ENCODE peak calls at places on chromosome 10, in six cellular contexts. A, C, I, E, J and W are unnamed samples.

GRCh38 chr10:33412261-33413092 is 78.0 kb upstream of the NRP1 start:
- DNase-seq in J (peak; percentile 93), I (peak; percentile 91), E (no peak), A (peak; percentile 67), C (no peak), W (peak; percentile 94)

GRCh38 chr10:84946984-84947383 is 618.6 kb downstream of the CCSER2 start:
- DNase-seq in J (no peak), I (no peak), C (no peak), E (no peak), A (no peak), W (no peak)

GRCh38 chr10:131424053-131424452 is 112.5 kb upstream of the TCERG1L start:
- DNase-seq in A (peak; percentile 34), C (no peak), E (no peak), J (no peak), I (no peak), W (no peak)

GRCh38 chr10:131998845-131999681 is 17.3 kb upstream of the BNIP3 start:
- DNase-seq in C (no peak), A (no peak), E (no peak), J (no peak), I (no peak), W (no peak)

GRCh38 chr10:49062229-49062628 is 53.1 kb downstream of the VSTM4 start:
- DNase-seq in I (no peak), C (no peak), A (no peak), E (no peak), J (no peak), W (no peak)

GRCh38 chr10:100864981-100865380 is 47.8 kb upstream of the SLF2 start:
- DNase-seq in A (no peak), I (no peak), C (no peak), E (no peak), J (no peak), W (no peak)

GRCh38 chr10:103661951-103662405 is 168.5 kb downstream of the NEURL1 start:
- DNase-seq in I (no peak), C (no peak), E (no peak), J (no peak), A (no peak), W (no peak)

GRCh38 chr10:103911021-103911459 is 6.9 kb downstream of the STN1 start:
- DNase-seq in C (no peak), A (no peak), I (no peak), E (no peak), J (no peak), W (no peak)

GRCh38 chr10:96431211-96431970 is 72.6 kb upstream of the OPALIN start:
- DNase-seq in A (no peak), E (no peak), I (no peak), J (no peak), C (no peak), W (no peak)

GRCh38 chr10:55550241-55550640 is 749.2 kb upstream of the PCDH15 start:
- DNase-seq in I (no peak), C (no peak), J (peak; percentile 21), A (no peak), E (no peak), W (no peak)

GRCh38 chr10:24310104-24310503 is 101.2 kb downstream of the KIAA1217 start:
- DNase-seq in I (no peak), J (peak; percentile 11), A (no peak), E (no peak), C (no peak), W (peak; percentile 18)
- TF ChIP-seq CTCF in I (no peak), J (no peak), A (no peak), E (no peak), C (no peak), W (no peak)

GRCh38 chr10:112953760-112954159 is 3.7 kb downstream of the TCF7L2 start:
- DNase-seq in C (no peak), I (peak; percentile 49), A (no peak), E (no peak), J (peak; percentile 66), W (peak; percentile 79)

GRCh38 chr10:112952282-112952991 is 2.4 kb downstream of the TCF7L2 start:
- DNase-seq in C (peak; percentile 8), J (peak; percentile 38), E (peak; percentile 16), I (no peak), A (peak; percentile 71), W (peak; percentile 38)

GRCh38 chr10:112951349-112952281 is 1.6 kb downstream of the TCF7L2 start:
- DNase-seq in I (peak; percentile 66), C (peak; percentile 44), J (peak; percentile 87), E (peak; percentile 56), A (peak; percentile 86), W (peak; percentile 84)

GRCh38 chr10:112954974-112955735 is 5.1 kb downstream of the TCF7L2 start:
- DNase-seq in J (no peak), E (no peak), A (no peak), C (no peak), I (no peak), W (no peak)

GRCh38 chr10:112953075-112953501 is 3.0 kb downstream of the TCF7L2 start:
- DNase-seq in E (peak; percentile 40), C (peak; percentile 11), J (peak; percentile 47), A (no peak), I (no peak), W (peak; percentile 53)
- H3K4me3 ChIP-seq in E (peak overlapping the region; percentile 92), C (peak overlapping the region; percentile 96), J (peak overlapping the region; percentile 93), A (peak overlapping the region; percentile 84), I (peak overlapping the region; percentile 73), W (peak overlapping the region; percentile 81)

GRCh38 chr10:124376411-124376810 is 42.3 kb downstream of the OAT start:
- DNase-seq in C (no peak), A (peak; percentile 46), I (no peak), E (no peak), J (no peak), W (no peak)
- TF ChIP-seq CTCF in C (no peak), A (no peak), I (no peak), E (no peak), J (no peak), W (no peak)

DNA sequence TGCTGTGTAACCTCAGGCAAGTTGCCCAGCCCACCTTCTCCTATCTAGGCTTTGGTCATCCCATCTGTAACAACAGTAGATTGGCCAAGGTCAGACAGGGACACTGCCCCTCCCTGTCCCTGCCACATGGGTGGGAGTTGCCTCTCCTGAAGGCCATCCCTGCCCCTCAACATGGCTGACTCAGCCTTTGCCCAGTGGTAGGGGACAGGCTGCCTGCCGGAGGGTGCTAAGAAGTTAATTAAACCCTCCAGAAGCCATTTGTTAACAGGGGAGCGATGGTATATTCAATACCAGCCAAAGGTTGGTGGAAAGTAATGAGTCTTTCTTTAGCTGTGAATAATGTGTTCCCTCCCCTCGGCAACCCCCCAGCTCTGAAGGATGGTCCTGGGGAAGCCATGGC is 149.9 kb upstream of the PCBD1 start:
- DNase-seq in C (no peak), A (no peak), E (no peak), J (no peak), I (no peak), W (no peak)
- H3K4me3 ChIP-seq in C (no peak overlapping the region), A (no peak overlapping the region), E (no peak overlapping the region), J (no peak overlapping the region), I (no peak overlapping the region), W (no peak overlapping the region)

GRCh38 chr10:109126016-109126415 is 797.3 kb downstream of the XPNPEP1 start:
- DNase-seq in E (no peak), A (no peak), C (no peak), I (no peak), J (no peak), W (no peak)
- TF ChIP-seq CTCF in E (peak; percentile 44), A (no peak), C (no peak), I (no peak), J (no peak), W (no peak)

GRCh38 chr10:69123747-69124557 is at the start of gene VPS26A:
- DNase-seq in E (peak; percentile 99), A (peak; percentile 100), J (peak; percentile 98), C (peak; percentile 100), I (peak; percentile 98), W (peak; percentile 96)

GRCh38 chr10:69124558-69125121 is 662 bp downstream of the VPS26A start:
- DNase-seq in A (peak; percentile 68), C (peak; percentile 50), I (peak; percentile 50), J (peak; percentile 67), E (peak; percentile 15), W (peak; percentile 62)

GRCh38 chr10:69123306-69123746 is 652 bp upstream of the VPS26A start:
- DNase-seq in C (no peak), A (no peak), I (peak; percentile 57), E (peak; percentile 57), J (peak; percentile 75), W (peak; percentile 72)

GRCh38 chr10:69130251-69130650 is 6.3 kb downstream of the VPS26A start:
- DNase-seq in I (no peak), C (no peak), J (peak; percentile 11), A (no peak), E (no peak), W (peak; percentile 19)

GRCh38 chr10:69125554-69125953 is 1.6 kb downstream of the VPS26A start:
- DNase-seq in E (no peak), I (no peak), C (no peak), A (no peak), J (no peak), W (no peak)
- H3K4me3 ChIP-seq in E (peak overlapping the region; percentile 74), I (peak overlapping the region; percentile 75), C (peak overlapping the region; percentile 61), A (peak overlapping the region; percentile 94), J (peak overlapping the region; percentile 95), W (peak overlapping the region; percentile 86)

GRCh38 chr10:22368402-22368801 is 23.1 kb downstream of the SPAG6 start:
- DNase-seq in C (no peak), J (no peak), E (no peak), I (no peak), A (no peak), W (no peak)

GRCh38 chr10:22365644-22366565 is 20.6 kb downstream of the SPAG6 start:
- DNase-seq in J (no peak), A (no peak), I (peak; percentile 7), C (no peak), E (no peak), W (peak; percentile 33)

GRCh38 chr10:22367471-22367870 is 22.2 kb downstream of the SPAG6 start:
- DNase-seq in E (no peak), I (no peak), J (no peak), C (no peak), A (no peak), W (no peak)

GRCh38 chr10:22365233-22365632 is 19.9 kb downstream of the SPAG6 start:
- DNase-seq in A (no peak), E (no peak), I (no peak), C (no peak), J (no peak), W (no peak)

GRCh38 chr10:22366771-22367170 is 21.5 kb downstream of the SPAG6 start:
- DNase-seq in C (no peak), E (no peak), A (no peak), I (no peak), J (no peak), W (no peak)
- TF ChIP-seq CTCF in C (no peak), E (no peak), A (no peak), I (no peak), J (no peak), W (no peak)

GRCh38 chr10:123042708-123043408 is 34.1 kb downstream of the ACADSB start:
- DNase-seq in I (no peak), A (no peak), J (no peak), C (no peak), E (no peak), W (no peak)

GRCh38 chr10:123043409-123043925 is 34.7 kb downstream of the ACADSB start:
- DNase-seq in I (peak; percentile 45), E (peak; percentile 51), A (no peak), C (peak; percentile 18), J (peak; percentile 73), W (peak; percentile 64)

GRCh38 chr10:123044391-123044790 is 35.6 kb downstream of the ACADSB start:
- DNase-seq in A (no peak), J (peak; percentile 17), I (peak; percentile 7), C (no peak), E (no peak), W (peak; percentile 31)

GRCh38 chr10:123045961-123046731 is 37.3 kb downstream of the ACADSB start:
- DNase-seq in A (no peak), I (no peak), C (no peak), J (no peak), E (no peak), W (no peak)
- H3K4me3 ChIP-seq in A (no peak overlapping the region), I (no peak overlapping the region), C (no peak overlapping the region), J (no peak overlapping the region), E (no peak overlapping the region), W (no peak overlapping the region)